ENCODE peak calls at places on chromosomes 7 and 10, in nine cellular contexts. L, K, B, F, R, P, O, Y and E are unnamed samples.
A peak's percentile ranks its signal among the peaks of the same experiment; 100 is the strongest.

GRCh38 chr10:98373691-98374090 is 41.3 kb downstream of the PYROXD2 start:
- DNase-seq in L (no peak), K (no peak), B (no peak), F (no peak), R (no peak), P (no peak), O (no peak), Y (no peak), E (no peak)

GRCh38 chr10:34731885-34732701 is 83.0 kb downstream of the PARD3 start:
- DNase-seq in L (peak; percentile 57), K (no peak), B (no peak), F (no peak), R (no peak), P (no peak), O (no peak), Y (no peak), E (no peak)

GRCh38 chr7:41977165-41977651 is 259.8 kb downstream of the GLI3 start:
- DNase-seq in L (peak; percentile 53), K (no peak), B (no peak), F (no peak), R (peak; percentile 36), P (peak; percentile 43), O (peak; percentile 14), Y (no peak), E (no peak)

GRCh38 chr10:2985729-2986232 is 81.6 kb upstream of the PFKP start:
- DNase-seq in L (peak; percentile 53), K (peak; percentile 75), B (no peak), F (peak; percentile 31), R (no peak), P (no peak), O (no peak), Y (peak; percentile 56), E (no peak)

GRCh38 chr7:134632937-134633540 is 13.6 kb upstream of the BPGM start:
- DNase-seq in L (peak; percentile 73), K (no peak), B (no peak), F (no peak), R (no peak), P (peak; percentile 34), O (peak; percentile 58), Y (no peak), E (no peak)

GRCh38 chr7:106485031-106485551 is 175.9 kb downstream of the CCDC71L start:
- DNase-seq in L (no peak), K (no peak), B (no peak), F (no peak), R (no peak), P (no peak), O (no peak), Y (no peak), E (no peak)

GRCh38 chr10:84201244-84201606 is 6.9 kb downstream of the CDHR1 start:
- DNase-seq in L (no peak), K (no peak), B (peak; percentile 18), F (no peak), R (no peak), P (no peak), O (no peak), Y (no peak), E (peak; percentile 8)

GRCh38 chr10:114708717-114709352 is 50.8 kb upstream of the ABLIM1 start:
- DNase-seq in L (peak; percentile 78), K (no peak), B (no peak), F (no peak), R (no peak), P (no peak), O (no peak), Y (no peak), E (no peak)

GRCh38 chr7:42247301-42247700 is 10.3 kb upstream of the GLI3 start:
- DNase-seq in L (no peak), K (no peak), B (no peak), F (no peak), R (no peak), P (no peak), O (no peak), Y (no peak), E (no peak)

GRCh38 chr7:116377721-116378120 is 121.8 kb upstream of the CAV2 start:
- DNase-seq in L (no peak), K (no peak), B (no peak), F (no peak), R (no peak), P (no peak), O (no peak), Y (no peak), E (no peak)

GRCh38 chr10:22258471-22258870 is 40.7 kb upstream of the EBLN1 start:
- DNase-seq in L (no peak), K (no peak), B (no peak), F (no peak), R (no peak), P (no peak), O (no peak), Y (no peak), E (no peak)

GRCh38 chr7:30750574-30751256 is 1.2 kb upstream of the INMT start:
- DNase-seq in L (no peak), K (peak; percentile 62), B (peak; percentile 92), F (no peak), R (peak; percentile 54), P (no peak), O (no peak), Y (no peak), E (peak; percentile 72)
- TF ChIP-seq EP300 in L (no peak), K (no peak), B (no peak), F (no peak), R (peak; percentile 62), P (no peak), O (no peak), Y (no peak), E (no peak)

GRCh38 chr10:74997163-74997562 is 114.3 kb upstream of the SAMD8 start:
- DNase-seq in L (no peak), K (no peak), B (no peak), F (no peak), R (no peak), P (no peak), O (no peak), Y (no peak), E (no peak)

GRCh38 chr10:74995806-74996205 is 115.7 kb upstream of the SAMD8 start:
- DNase-seq in L (no peak), K (no peak), B (no peak), F (no peak), R (no peak), P (no peak), O (no peak), Y (no peak), E (no peak)

GRCh38 chr10:74992068-74992467 is 119.4 kb upstream of the SAMD8 start:
- DNase-seq in L (no peak), K (no peak), B (no peak), F (no peak), R (no peak), P (no peak), O (no peak), Y (no peak), E (no peak)

GRCh38 chr10:74993649-74994048 is 117.8 kb upstream of the SAMD8 start:
- DNase-seq in L (no peak), K (no peak), B (no peak), F (no peak), R (no peak), P (peak; percentile 21), O (no peak), Y (no peak), E (no peak)

DNA sequence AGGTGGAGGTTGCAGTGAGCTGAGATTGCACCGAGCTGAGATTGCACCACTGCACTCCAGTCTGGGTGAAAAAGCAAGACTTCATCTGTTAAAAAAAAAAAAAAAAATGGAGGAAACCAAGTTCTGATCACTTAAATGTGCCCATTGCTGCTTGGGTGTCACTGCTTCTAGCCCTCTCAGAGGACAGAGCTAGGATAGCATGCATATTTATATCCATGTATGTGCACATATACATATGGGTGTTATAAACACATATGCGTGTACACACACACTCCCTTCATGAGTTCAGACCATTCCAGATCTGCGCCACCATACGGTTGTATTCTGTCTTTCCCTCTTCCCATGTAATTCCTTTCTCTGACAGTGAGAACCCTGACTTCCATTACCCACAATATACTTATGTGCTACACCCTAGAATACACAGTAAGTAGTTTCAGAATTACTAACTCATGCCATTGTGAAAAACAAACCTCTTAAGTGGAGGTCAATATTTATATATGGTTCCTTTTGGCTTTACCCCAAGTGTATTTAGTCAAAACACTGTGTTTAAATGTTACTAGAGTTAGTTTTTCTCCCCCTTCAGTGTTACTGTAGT is 116.6 kb upstream of the SAMD8 start:
- DNase-seq in L (no peak), K (no peak), B (no peak), F (no peak), R (no peak), P (no peak), O (no peak), Y (no peak), E (no peak)
- H3K27ac ChIP-seq in L (no peak overlapping the region), K (no peak overlapping the region), B (no peak overlapping the region), F (no peak overlapping the region), R (no peak overlapping the region), P (no peak overlapping the region), O (no peak overlapping the region), Y (no peak overlapping the region), E (no peak overlapping the region)

GRCh38 chr7:27241189-27242045 is 1.2 kb upstream of the EVX1 start:
- DNase-seq in L (no peak), K (no peak), B (no peak), F (no peak), R (no peak), P (no peak), O (no peak), Y (no peak), E (no peak)
- TF ChIP-seq EP300 in L (no peak), K (no peak), B (no peak), F (no peak), R (no peak), P (no peak), O (no peak), Y (no peak), E (no peak)

GRCh38 chr7:124764071-124764846 is 1.3 kb downstream of the GPR37 start:
- DNase-seq in L (no peak), K (no peak), B (no peak), F (no peak), R (no peak), P (no peak), O (no peak), Y (no peak), E (no peak)

GRCh38 chr7:124765401-124766352 is at the start of gene GPR37:
- DNase-seq in L (peak; percentile 69), K (peak; percentile 59), B (peak; percentile 74), F (peak; percentile 59), R (no peak), P (peak; percentile 95), O (peak; percentile 70), Y (peak; percentile 48), E (peak; percentile 34)

GRCh38 chr7:124761164-124761715 is 4.4 kb downstream of the GPR37 start:
- DNase-seq in L (no peak), K (no peak), B (no peak), F (no peak), R (no peak), P (no peak), O (no peak), Y (no peak), E (no peak)

GRCh38 chr7:124764847-124765400 is 668 bp downstream of the GPR37 start:
- DNase-seq in L (no peak), K (peak; percentile 26), B (no peak), F (no peak), R (no peak), P (peak; percentile 74), O (no peak), Y (peak; percentile 35), E (no peak)

GRCh38 chr7:124762611-124763143 is 2.9 kb downstream of the GPR37 start:
- DNase-seq in L (no peak), K (peak; percentile 25), B (no peak), F (no peak), R (no peak), P (no peak), O (no peak), Y (peak; percentile 37), E (no peak)
- H3K27ac ChIP-seq in L (no peak overlapping the region), K (no peak overlapping the region), B (peak overlapping the region; percentile 35), F (no peak overlapping the region), R (no peak overlapping the region), P (no peak overlapping the region), O (no peak overlapping the region), Y (no peak overlapping the region), E (no peak overlapping the region)